ENCODE peak calls at places on chromosomes 16 and 17, in five cellular contexts. F is A673, L is tibial artery, Y is heart right ventricle, R is thoracic aorta. C is an unnamed sample. For H3K4me1, the result is how much of the 10 kb centered on the place peaks cover.

GRCh38 chr17:12693640-12694039 is 27.9 kb downstream of the MYOCD start:
- DNase-seq in R (no peak), F (no peak), Y (no peak), L (no peak), C (no peak)

GRCh38 chr16:47855431-47855830 is 300.4 kb downstream of the ABCC12 start:
- DNase-seq in Y (no peak), R (no peak), L (no peak), F (no peak), C (no peak)

GRCh38 chr16:89357460-89357859 is 132.9 kb downstream of the ANKRD11 start:
- DNase-seq in Y (no peak), R (no peak), L (no peak), F (peak), C (no peak)

GRCh38 chr16:87317766-87318121 is 552 bp upstream of the C16orf95 start:
- DNase-seq in R (no peak), L (peak), F (peak), Y (peak), C (no peak)

GRCh38 chr17:6548578-6549330 is 7.6 kb downstream of the PITPNM3 start:
- DNase-seq in Y (no peak), F (no peak), L (no peak), R (no peak), C (no peak)

GRCh38 chr16:88289549-88290344 is 93.0 kb upstream of the ZNF469 start:
- DNase-seq in L (no peak), F (no peak), R (no peak), Y (no peak), C (no peak)

GRCh38 chr17:75492555-75493168 is 22.7 kb downstream of the CASKIN2 start:
- DNase-seq in F (no peak), R (no peak), L (no peak), Y (peak), C (no peak)

GRCh38 chr16:50430076-50430475 is 61.3 kb upstream of the BRD7 start:
- DNase-seq in L (no peak), F (no peak), Y (no peak), R (no peak), C (no peak)

GRCh38 chr16:80623376-80623775 is 82.6 kb downstream of the DYNLRB2 start:
- DNase-seq in R (no peak), Y (no peak), L (no peak), F (no peak), C (no peak)

GRCh38 chr17:42667088-42667951 is 8.2 kb downstream of the TUBG2 start:
- DNase-seq in Y (no peak), L (peak), F (no peak), R (no peak), C (no peak)

GRCh38 chr17:82602986-82603385 is 45.3 kb downstream of the WDR45B start:
- DNase-seq in Y (no peak), F (no peak), R (no peak), L (no peak), C (no peak)

GRCh38 chr16:15996432-15997109 is 47.2 kb downstream of the ABCC1 start:
- DNase-seq in R (no peak), L (peak), F (no peak), Y (peak), C (peak)

GRCh38 chr16:3235856-3236669 is 1.1 kb upstream of the ZNF200 start:
- DNase-seq in F (peak), R (no peak), L (no peak), Y (peak), C (no peak)

GRCh38 chr16:58433569-58433951 is 41.3 kb downstream of the GINS3 start:
- DNase-seq in Y (no peak), L (no peak), F (no peak), R (no peak), C (no peak)

GRCh38 chr17:38667099-38667786 is 7.5 kb downstream of the EPOP start:
- DNase-seq in F (peak), Y (peak), L (no peak), R (no peak), C (no peak)

GRCh38 chr17:50101346-50102163 is 6.4 kb downstream of the PDK2 start:
- DNase-seq in L (no peak), R (no peak), Y (peak), F (no peak), C (no peak)

GRCh38 chr17:82235775-82236141 is 6.9 kb downstream of the SLC16A3 start:
- DNase-seq in R (no peak), F (no peak), L (no peak), Y (peak), C (no peak)

GRCh38 chr17:1999557-2000251 is 25.4 kb downstream of the RTN4RL1 start:
- DNase-seq in Y (peak), L (peak), F (no peak), R (no peak), C (no peak)

GRCh38 chr17:16873654-16874035 is 98.3 kb downstream of the TNFRSF13B start:
- DNase-seq in F (no peak), L (no peak), Y (no peak), R (no peak), C (no peak)

GRCh38 chr17:81049973-81050551 is 15.1 kb downstream of the BAIAP2 start:
- DNase-seq in R (no peak), L (no peak), Y (peak), F (no peak), C (no peak)

GRCh38 chr17:77884019-77884418 is 74.5 kb upstream of the TNRC6C start:
- DNase-seq in F (peak), Y (peak), R (no peak), L (no peak), C (no peak)

GRCh38 chr16:85352221-85352620 is 239.9 kb upstream of the CIBAR2 start:
- DNase-seq in L (no peak), Y (no peak), R (no peak), F (no peak), C (no peak)

GRCh38 chr17:20315821-20316220 is 151.5 kb downstream of the LGALS9B start:
- DNase-seq in Y (no peak), L (no peak), F (no peak), R (no peak), C (no peak)

GRCh38 chr16:52471650-52472370 is 75.1 kb downstream of the TOX3 start:
- DNase-seq in Y (no peak), L (no peak), F (no peak), R (no peak), C (no peak)

GRCh38 chr17:17870292-17870691 is 33.5 kb upstream of the SREBF1 start:
- DNase-seq in L (no peak), Y (no peak), R (no peak), F (no peak), C (no peak)

GRCh38 chr17:12041316-12041715 is 20.6 kb downstream of the MAP2K4 start:
- DNase-seq in Y (no peak), L (no peak), R (no peak), F (peak), C (no peak)

GRCh38 chr17:48246623-48247022 is 139.1 kb downstream of the SNX11 start:
- DNase-seq in F (no peak), L (no peak), Y (no peak), R (no peak), C (no peak)

GRCh38 chr17:10114931-10115535 is 83.4 kb downstream of the GAS7 start:
- DNase-seq in L (peak), F (peak), Y (peak), R (peak), C (peak)

GRCh38 chr17:18041776-18042175 is 2.6 kb downstream of the GID4 start:
- DNase-seq in R (no peak), L (no peak), F (no peak), Y (no peak), C (no peak)

GRCh38 chr17:50459081-50459676 is 9.5 kb downstream of the CHAD start:
- DNase-seq in R (no peak), Y (no peak), L (no peak), F (no peak), C (no peak)

GRCh38 chr17:38334480-38335364 is 9.0 kb downstream of the GPR179 start:
- DNase-seq in Y (no peak), R (no peak), L (no peak), F (no peak), C (no peak)

GRCh38 chr17:64003526-64004121 is 5.5 kb downstream of the PRR29 start:
- DNase-seq in L (no peak), Y (no peak), R (no peak), F (no peak), C (no peak)

GRCh38 chr17:15507001-15507400 is 39.6 kb upstream of the CDRT4 start:
- DNase-seq in Y (no peak), R (no peak), F (no peak), L (no peak), C (no peak)

GRCh38 chr16:60261425-60261824 is 1527.3 kb upstream of the GOT2 start:
- DNase-seq in F (no peak), Y (no peak), L (no peak), R (no peak), C (no peak)

GRCh38 chr17:76515291-76515949 is 14.2 kb upstream of the RHBDF2 start:
- DNase-seq in Y (peak), R (peak), F (no peak), L (peak), C (peak)

GRCh38 chr17:57940217-57940616 is 15.0 kb downstream of the CUEDC1 start:
- DNase-seq in L (no peak), Y (no peak), F (no peak), R (no peak), C (no peak)

GRCh38 chr17:75998327-75998795 is 2.3 kb upstream of the CDK3 start:
- DNase-seq in R (no peak), L (no peak), Y (no peak), F (no peak), C (no peak)

GRCh38 chr17:3909257-3909656 is 7.0 kb downstream of the P2RX1 start:
- DNase-seq in F (no peak), L (no peak), Y (no peak), R (no peak), C (no peak)

GRCh38 chr17:3912827-3913226 is 3.4 kb downstream of the P2RX1 start:
- DNase-seq in Y (no peak), F (no peak), L (no peak), R (no peak), C (no peak)

GRCh38 chr17:3907483-3908216 is 8.6 kb downstream of the P2RX1 start:
- DNase-seq in Y (no peak), F (no peak), R (no peak), L (no peak), C (no peak)

GRCh38 chr17:3911271-3912053 is 4.8 kb downstream of the P2RX1 start:
- DNase-seq in F (no peak), L (peak), Y (no peak), R (no peak), C (no peak)

DNA sequence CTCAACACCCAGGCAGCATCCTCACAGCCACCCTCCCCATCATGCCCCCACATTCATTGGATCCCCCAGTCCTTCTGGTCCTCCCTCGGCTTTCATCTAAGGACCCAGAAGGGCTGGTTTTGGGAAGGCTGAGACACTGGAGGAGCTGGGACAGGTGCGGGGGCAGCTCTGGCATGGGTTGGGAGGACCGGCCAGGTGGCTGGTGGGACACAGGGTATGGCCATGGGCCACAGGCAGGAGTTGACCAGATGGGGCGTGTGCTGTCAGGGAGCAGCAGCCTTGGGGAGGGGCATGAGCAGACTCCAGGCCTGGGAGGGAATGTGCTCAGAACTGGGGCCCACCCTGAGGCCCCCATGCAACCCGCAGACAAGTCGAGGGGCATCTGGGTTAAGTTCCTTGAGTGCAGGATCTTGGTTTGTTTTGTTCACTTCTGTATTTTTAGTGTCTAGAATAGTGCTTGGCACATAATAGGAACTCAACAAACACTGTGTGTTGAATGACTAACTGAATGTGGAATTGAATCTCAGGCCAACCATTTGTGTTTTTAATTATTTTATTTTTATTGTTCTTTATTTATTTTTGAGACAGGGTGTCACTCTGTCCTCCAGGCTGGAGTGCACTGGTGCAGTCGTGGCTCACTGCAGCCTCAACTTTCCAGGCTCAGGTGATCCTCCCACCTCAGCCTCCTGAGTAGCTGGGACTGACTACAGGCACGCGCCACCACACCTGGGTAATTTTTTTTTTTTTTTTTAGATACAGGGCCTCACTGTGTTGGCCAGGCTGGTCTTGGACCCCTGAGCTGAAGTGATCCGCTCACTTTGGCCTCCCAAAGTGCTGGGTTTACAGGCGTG is 5.6 kb downstream of the P2RX1 start:
- DNase-seq in R (no peak), F (no peak), L (no peak), Y (no peak), C (no peak)
- H3K4me1 ChIP-seq in R (under half), F (under half), L (under half), Y (under half), C (under half)

GRCh38 chr16:77789646-77790370 is 1.4 kb downstream of the VAT1L start:
- DNase-seq in R (no peak), L (no peak), Y (no peak), F (no peak), C (no peak)

GRCh38 chr16:77790964-77791363 is 2.6 kb downstream of the VAT1L start:
- DNase-seq in L (no peak), R (no peak), Y (no peak), F (no peak), C (no peak)

GRCh38 chr16:77789085-77789611 is 784 bp downstream of the VAT1L start:
- DNase-seq in L (no peak), Y (no peak), R (no peak), F (no peak), C (no peak)

GRCh38 chr16:77794586-77794985 is 6.2 kb downstream of the VAT1L start:
- DNase-seq in R (no peak), F (no peak), Y (no peak), L (no peak), C (no peak)

DNA sequence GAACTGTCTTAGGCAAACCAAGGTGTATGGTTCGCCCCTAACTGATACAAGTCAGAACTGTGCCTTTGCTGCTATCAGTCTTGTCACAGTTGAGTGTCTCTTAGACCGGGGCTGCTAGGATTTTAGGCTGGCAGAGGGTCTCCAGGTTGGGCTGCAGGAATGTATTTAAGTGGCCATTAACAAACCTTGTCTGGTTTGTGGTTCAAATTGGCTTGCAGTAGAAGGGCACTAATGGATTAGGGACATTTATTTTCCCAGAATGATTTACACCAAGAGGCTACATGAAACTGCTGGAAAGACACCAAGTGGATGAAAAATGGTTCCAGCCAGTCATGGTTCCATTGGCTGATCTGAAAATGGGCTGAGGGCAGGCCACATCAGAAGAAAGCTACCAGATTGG is 5.1 kb downstream of the VAT1L start:
- DNase-seq in Y (no peak), L (no peak), F (no peak), R (no peak), C (no peak)
- H3K4me1 ChIP-seq in Y (under half), L (under half), F (under half), R (under half), C (under half)

GRCh38 chr17:348012-348411 is 4.6 kb downstream of the RPH3AL start:
- DNase-seq in R (no peak), Y (no peak), F (no peak), L (no peak), C (no peak)

GRCh38 chr17:349666-350065 is 2.9 kb downstream of the RPH3AL start:
- DNase-seq in F (no peak), R (no peak), L (no peak), Y (no peak), C (no peak)

GRCh38 chr17:350706-351435 is 1.7 kb downstream of the RPH3AL start:
- DNase-seq in F (no peak), Y (peak), L (peak), R (no peak), C (peak)

GRCh38 chr17:347309-347708 is 5.3 kb downstream of the RPH3AL start:
- DNase-seq in R (no peak), Y (no peak), L (no peak), F (no peak), C (no peak)

DNA sequence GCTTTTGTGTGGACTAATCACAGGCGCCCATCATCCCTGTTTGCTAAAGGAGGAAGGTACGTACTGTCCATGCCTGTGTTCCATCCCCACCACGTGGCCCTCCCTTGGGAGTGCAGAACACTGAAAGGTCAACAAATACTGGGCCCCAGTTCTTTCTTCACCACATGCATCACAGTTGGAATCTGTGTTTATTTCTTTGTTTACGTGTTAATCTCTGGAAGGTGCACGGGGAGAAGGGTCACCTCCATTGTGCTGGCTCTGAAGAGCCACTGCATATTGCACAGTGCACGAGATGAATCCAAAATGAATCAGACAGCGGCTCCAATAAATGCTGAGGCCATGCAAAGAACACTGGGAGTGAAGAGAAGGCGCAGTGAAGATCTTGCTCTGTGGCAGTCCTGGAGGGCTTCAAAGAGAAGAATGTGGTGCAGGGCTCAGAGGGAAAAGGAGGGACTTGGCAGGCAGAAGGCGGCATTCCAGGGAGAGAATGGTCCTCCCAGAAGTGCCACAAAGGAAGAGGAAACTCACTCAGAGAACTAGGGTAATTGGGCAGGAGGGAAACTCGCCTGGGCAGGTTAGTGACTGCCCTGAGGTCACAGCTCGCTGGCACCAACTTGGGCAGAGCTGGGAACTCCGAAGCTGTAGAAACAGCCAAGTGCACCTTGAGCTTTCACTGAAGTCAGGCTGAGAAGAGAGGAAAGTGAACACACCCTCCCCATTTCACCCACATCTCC is 3.7 kb downstream of the RPH3AL start:
- DNase-seq in R (no peak), F (no peak), Y (no peak), L (no peak), C (peak)
- H3K4me1 ChIP-seq in R (under half), F (under half), Y (half or more), L (under half), C (under half)

GRCh38 chr16:4320030-4320429 is 4.2 kb downstream of the GLIS2 start:
- DNase-seq in Y (peak), R (no peak), L (no peak), F (no peak), C (no peak)
- H3K4me1 ChIP-seq in Y (half or more), R (half or more), L (half or more), F (under half), C (half or more)

GRCh38 chr17:35236821-35237220 is 6.1 kb upstream of the SLFN5 start:
- DNase-seq in R (no peak), F (no peak), L (no peak), Y (no peak), C (no peak)

GRCh38 chr17:35239823-35240222 is 3.0 kb upstream of the SLFN5 start:
- DNase-seq in L (no peak), Y (no peak), R (no peak), F (no peak), C (no peak)

GRCh38 chr17:35238817-35239216 is 4.1 kb upstream of the SLFN5 start:
- DNase-seq in R (no peak), L (no peak), Y (no peak), F (no peak), C (no peak)

GRCh38 chr17:35235289-35235688 is 7.6 kb upstream of the SLFN5 start:
- DNase-seq in R (no peak), L (no peak), F (no peak), Y (no peak), C (no peak)

DNA sequence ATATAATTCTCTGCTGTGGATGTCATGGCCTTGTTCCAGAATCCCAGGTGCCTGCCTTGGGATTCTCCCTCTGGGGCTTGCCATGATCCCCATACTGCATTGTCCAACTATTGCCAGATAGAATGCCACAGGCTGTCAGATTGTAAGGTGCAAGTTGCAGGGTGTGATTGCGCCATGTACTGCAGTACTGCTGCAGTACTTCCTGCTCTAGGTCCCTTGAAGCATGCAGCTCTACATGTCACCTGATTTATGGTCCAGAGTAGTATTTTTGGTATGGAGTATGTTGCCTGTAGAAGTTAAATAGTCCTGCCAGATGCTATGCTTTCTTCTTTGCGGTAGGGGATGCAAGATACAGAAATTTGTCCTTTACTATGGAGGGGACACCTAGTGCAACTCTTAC is 7.0 kb upstream of the SLFN5 start:
- DNase-seq in R (no peak), L (no peak), Y (no peak), F (no peak), C (no peak)
- H3K4me1 ChIP-seq in R (under half), L (under half), Y (under half), F (under half), C (under half)

DNA sequence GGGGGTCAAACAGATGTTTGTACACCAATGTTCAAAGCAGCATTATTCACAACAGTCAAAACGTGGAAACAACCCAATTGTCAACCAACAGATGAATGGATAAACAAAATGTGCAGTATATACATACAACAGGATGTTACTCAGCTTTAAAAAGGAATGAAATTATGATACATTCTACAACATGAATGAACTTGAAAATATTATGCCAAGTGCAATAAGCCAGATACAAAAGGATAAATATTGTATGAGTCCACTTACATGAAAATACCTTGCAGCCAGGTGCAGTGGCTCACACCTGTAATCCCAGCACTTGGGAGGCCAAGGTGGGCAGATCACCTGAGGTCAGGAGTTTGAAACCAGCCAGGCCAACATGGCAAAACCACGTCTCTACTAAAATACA is 39.9 kb downstream of the UBE2G1 start:
- DNase-seq in R (no peak), F (no peak), Y (no peak), L (no peak), C (no peak)
- H3K4me1 ChIP-seq in R (under half), F (under half), Y (under half), L (under half), C (under half)

GRCh38 chr16:534856-535445 is 7.4 kb downstream of the CAPN15 start:
- DNase-seq in Y (no peak), L (no peak), F (no peak), R (no peak), C (no peak)
- H3K4me1 ChIP-seq in Y (under half), L (under half), F (under half), R (under half), C (under half)